ENCODE peak calls at places on chromosomes 2 and 18, in eight cellular contexts. F is Panc1, R is LoVo, A is PC-3, I is NCI-H748 treated with DMSO at 0.1 percent for 48 hours, J is Karpas-422, L is AG08395, W is iris pigment epithelial cell. Q is an unnamed sample.

GRCh38 chr2:40435426-40436092 is 16.3 kb downstream of the SLC8A1 start:
- DNase-seq in F (no peak), A (peak), R (no peak), W (no peak), L (no peak), I (no peak), J (no peak), Q (no peak)

GRCh38 chr2:86028763-86029381 is 76.8 kb downstream of the POLR1A start:
- DNase-seq in L (no peak), W (peak), R (no peak), A (no peak), F (no peak), J (no peak), I (no peak), Q (peak)

GRCh38 chr2:239824866-239825704 is 200.1 kb downstream of the NDUFA10 start:
- DNase-seq in W (no peak), A (no peak), L (no peak), F (no peak), J (no peak), R (no peak), I (no peak), Q (peak)

GRCh38 chr2:48135797-48136196 is 229.5 kb upstream of the FBXO11 start:
- DNase-seq in I (no peak), J (no peak), L (no peak), W (no peak), R (no peak), A (no peak), F (no peak), Q (no peak)

GRCh38 chr2:152646775-152647174 is 70.5 kb downstream of the PRPF40A start:
- DNase-seq in A (peak), F (peak), L (peak), R (no peak), J (no peak), I (no peak), W (peak), Q (no peak)

GRCh38 chr2:27308359-27308875 is at the start of gene UCN:
- DNase-seq in W (peak), R (no peak), J (no peak), L (peak), F (no peak), I (no peak), A (no peak), Q (no peak)

GRCh38 chr2:57936216-57936615 is 110.4 kb upstream of the VRK2 start:
- DNase-seq in J (no peak), R (no peak), F (no peak), L (no peak), W (peak), A (no peak), I (no peak), Q (no peak)

GRCh38 chr18:59021500-59021899 is 118.2 kb upstream of the SEC11C start:
- DNase-seq in J (no peak), L (no peak), I (no peak), A (no peak), R (no peak), W (no peak), F (no peak), Q (no peak)

GRCh38 chr2:236665572-236666118 is 96.0 kb downstream of the ACKR3 start:
- DNase-seq in J (no peak), R (peak), A (no peak), L (no peak), I (no peak), F (no peak), W (no peak), Q (no peak)